ENCODE peak calls at places on chromosomes 7 and 10, in ten cellular contexts. B, C, R, S, W, Y, T, D, V and I are unnamed samples.

GRCh38 chr10:62306663-62307062 is 38.0 kb upstream of the RTKN2 start:
- DNase-seq in R (no peak), B (no peak), Y (no peak), V (no peak), C (no peak), T (peak), S (peak), D (no peak), W (no peak), I (no peak)

GRCh38 chr7:159030490-159031134 is 114.1 kb downstream of the VIPR2 start:
- DNase-seq in C (peak), R (peak), S (no peak), W (no peak), T (peak), V (no peak), D (peak), Y (peak), B (peak), I (no peak)

GRCh38 chr7:2018786-2019692 is 213.7 kb downstream of the MAD1L1 start:
- DNase-seq in R (peak), W (peak), D (peak), V (no peak), S (peak), B (no peak), Y (peak), T (no peak), C (no peak), I (peak)

GRCh38 chr7:51209426-51209825 is 107.2 kb downstream of the COBL start:
- DNase-seq in V (no peak), S (no peak), Y (no peak), W (no peak), R (no peak), B (no peak), D (no peak), T (no peak), C (no peak), I (no peak)

GRCh38 chr10:17349009-17349349 is 105.4 kb downstream of the ST8SIA6 start:
- DNase-seq in W (no peak), S (no peak), V (no peak), C (no peak), D (peak), Y (no peak), T (no peak), B (no peak), R (no peak), I (no peak)

GRCh38 chr10:80855348-80855971 is 317.8 kb downstream of the SH2D4B start:
- DNase-seq in C (peak), T (peak), R (no peak), S (no peak), B (peak), D (peak), W (no peak), Y (no peak), V (no peak), I (peak)

GRCh38 chr7:73799282-73800141 is 29.4 kb upstream of the CLDN3 start:
- DNase-seq in B (no peak), C (peak), Y (no peak), R (no peak), T (no peak), W (no peak), D (no peak), V (no peak), S (no peak), I (no peak)

GRCh38 chr7:104894998-104895850 is 118.8 kb upstream of the KMT2E start:
- DNase-seq in V (no peak), D (no peak), Y (no peak), T (no peak), C (no peak), S (no peak), B (no peak), R (no peak), W (no peak), I (no peak)

GRCh38 chr7:156590212-156590611 is 50.4 kb upstream of the RNF32 start:
- DNase-seq in T (no peak), W (no peak), V (no peak), C (no peak), Y (no peak), B (no peak), R (no peak), S (no peak), D (no peak), I (no peak)

GRCh38 chr10:35639651-35640311 is 2.3 kb downstream of the FZD8 start:
- DNase-seq in S (peak), V (no peak), B (peak), R (peak), C (peak), D (peak), T (peak), W (peak), Y (peak), I (no peak)
- TF ChIP-seq CTCF in S (no peak), V (no peak), B (no peak), R (no peak), C (no peak), D (peak), T (no peak), W (peak), Y (no peak), I (no peak)

DNA sequence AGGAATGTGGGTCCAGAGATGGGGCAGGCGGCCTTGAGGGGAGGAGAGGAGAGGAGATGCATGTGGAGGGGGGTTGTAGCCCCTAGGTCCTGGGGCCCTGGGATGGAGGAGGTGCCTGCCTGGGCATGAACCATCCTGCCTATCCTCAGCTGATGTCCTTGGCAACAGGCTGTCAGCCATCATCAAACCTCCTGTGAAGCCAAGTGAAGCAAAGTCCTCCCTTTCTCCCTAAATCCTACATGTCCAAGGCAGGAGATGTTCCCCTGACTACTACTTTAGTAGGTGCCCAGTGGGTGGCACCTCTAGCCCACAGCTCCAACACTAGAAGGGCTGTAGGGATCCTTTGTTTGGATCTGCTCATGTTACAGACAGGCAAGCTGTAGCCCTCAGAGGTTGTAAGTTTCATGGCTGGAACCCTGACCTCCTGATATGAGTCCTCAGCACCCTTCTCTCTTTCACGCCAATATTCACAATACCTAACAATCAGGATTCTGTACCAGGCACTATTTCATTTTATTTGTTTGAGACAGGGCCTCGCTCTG is 66.6 kb upstream of the SYPL1 start:
- DNase-seq in C (peak), D (no peak), Y (peak), R (peak), B (no peak), W (peak), T (no peak), S (no peak), V (no peak), I (no peak)
- TF ChIP-seq CTCF in C (peak), D (peak), Y (peak), R (peak), B (no peak), W (peak), T (peak), S (no peak), V (no peak), I (peak)

GRCh38 chr10:87817873-87818504 is at the start of gene ATAD1:
- DNase-seq in W (peak), S (peak), V (peak), C (peak), B (peak), D (peak), R (peak), T (peak), Y (peak), I (peak)
- TF ChIP-seq CTCF in W (peak), S (no peak), V (peak), C (no peak), B (peak), D (peak), R (peak), T (peak), Y (peak), I (no peak)

GRCh38 chr7:47968852-47969774 is 10.3 kb downstream of the HUS1 start:
- DNase-seq in R (peak), Y (peak), W (peak), V (peak), D (peak), T (peak), S (no peak), C (peak), B (peak), I (peak)
- TF ChIP-seq CTCF in R (peak), Y (peak), W (peak), V (peak), D (peak), T (peak), S (peak), C (peak), B (peak), I (peak)

DNA sequence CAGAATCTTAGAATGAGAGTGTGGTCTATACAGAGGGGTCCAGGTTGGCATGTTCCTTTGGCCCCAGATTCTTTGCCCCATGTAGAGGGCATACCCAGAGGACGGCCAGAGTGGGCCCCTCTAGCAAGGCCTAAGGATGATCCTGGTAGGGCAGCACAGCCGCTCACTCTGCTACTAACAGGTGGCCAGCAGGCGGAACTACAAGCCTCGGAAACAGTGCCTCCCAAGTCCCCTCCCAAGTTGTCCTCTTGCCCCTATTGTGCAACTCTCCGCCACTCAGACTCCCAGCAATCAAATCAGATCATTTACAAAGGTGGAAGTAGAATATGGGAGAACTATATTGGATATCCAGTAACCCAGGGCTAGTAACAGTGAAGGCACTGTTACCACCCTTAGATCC is 107.4 kb downstream of the STRA8 start:
- DNase-seq in B (no peak), R (no peak), S (no peak), T (peak), W (no peak), V (no peak), D (no peak), C (no peak), Y (no peak), I (no peak)
- TF ChIP-seq CTCF in B (no peak), R (no peak), S (peak), T (peak), W (no peak), V (no peak), D (no peak), C (no peak), Y (no peak), I (no peak)